ENCODE peak calls at places on chromosomes 13 and 19, in six cellular contexts. G, H, V, I, L and N are unnamed samples.

GRCh38 chr13:113009743-113010509 is 40.9 kb downstream of the MCF2L start:
- DNase-seq in H (no peak), L (no peak), V (peak), I (no peak), G (no peak), N (no peak)

GRCh38 chr19:29704562-29705558 is 10.2 kb downstream of the C19orf12 start:
- DNase-seq in V (no peak), G (no peak), L (no peak), I (no peak), H (no peak), N (no peak)

GRCh38 chr19:56988271-56988670 is 131.5 kb upstream of the USP29 start:
- DNase-seq in L (no peak), H (no peak), I (no peak), V (no peak), G (no peak), N (no peak)

GRCh38 chr19:574658-575526 is 2.5 kb downstream of the BSG start:
- DNase-seq in L (peak), H (no peak), I (no peak), G (peak), V (no peak), N (no peak)

GRCh38 chr19:23075031-23075733 is 41.6 kb upstream of the ZNF730 start:
- DNase-seq in H (peak), I (peak), G (peak), V (peak), L (peak), N (peak)

GRCh38 chr19:50723069-50723468 is at the start of gene CLEC11A:
- DNase-seq in G (peak), H (peak), V (no peak), L (peak), I (peak), N (no peak)

GRCh38 chr19:1027020-1027952 is 878 bp downstream of the CNN2 start:
- DNase-seq in G (peak), I (no peak), V (no peak), H (no peak), L (no peak), N (no peak)

GRCh38 chr19:29404951-29405727 is 120.7 kb upstream of the VSTM2B start:
- DNase-seq in V (no peak), L (peak), H (peak), G (no peak), I (peak), N (no peak)

GRCh38 chr19:43435775-43436174 is 21.1 kb downstream of the TEX101 start:
- DNase-seq in H (no peak), L (no peak), V (no peak), I (no peak), G (no peak), N (no peak)

GRCh38 chr19:13057147-13057572 is 45.5 kb downstream of the LYL1 start:
- DNase-seq in L (no peak), I (no peak), H (no peak), G (no peak), V (no peak), N (no peak)

GRCh38 chr19:7554565-7554964 is 19.0 kb downstream of the PNPLA6 start:
- DNase-seq in L (no peak), H (no peak), V (no peak), G (no peak), I (no peak), N (no peak)

GRCh38 chr19:40605201-40605971 is 4.2 kb downstream of the LTBP4 start:
- DNase-seq in V (peak), G (peak), H (peak), I (peak), L (peak), N (no peak)

GRCh38 chr13:51328488-51328887 is 11.0 kb upstream of the SERPINE3 start:
- DNase-seq in G (no peak), H (no peak), V (no peak), I (no peak), L (peak), N (no peak)

GRCh38 chr13:39894586-39894985 is 239.1 kb downstream of the COG6 start:
- DNase-seq in H (no peak), G (no peak), I (no peak), L (no peak), V (no peak), N (no peak)

GRCh38 chr13:111341886-111342285 is 21.4 kb downstream of the TEX29 start:
- DNase-seq in L (no peak), V (no peak), I (no peak), G (no peak), H (no peak), N (no peak)

GRCh38 chr19:29610213-29610573 is 4.1 kb downstream of the POP4 start:
- DNase-seq in V (no peak), G (no peak), H (no peak), L (no peak), I (no peak), N (no peak)

GRCh38 chr19:7654401-7654800 is 14.4 kb upstream of the RETN start:
- DNase-seq in L (no peak), V (no peak), H (no peak), G (no peak), I (no peak), N (peak)

GRCh38 chr19:18506101-18506534 is 15.8 kb downstream of the ELL start:
- DNase-seq in L (no peak), G (peak), H (no peak), V (no peak), I (no peak), N (no peak)

GRCh38 chr13:46041335-46041934 is 11.1 kb downstream of the ZC3H13 start:
- DNase-seq in V (no peak), H (no peak), I (no peak), L (no peak), G (no peak), N (peak)

GRCh38 chr19:51552996-51553725 is 17.9 kb upstream of the ZNF175 start:
- DNase-seq in L (peak), V (peak), I (no peak), H (peak), G (peak), N (peak)

GRCh38 chr13:85651440-85651839 is 147.8 kb downstream of the SLITRK6 start:
- DNase-seq in H (no peak), G (no peak), I (no peak), V (no peak), L (no peak), N (no peak)

GRCh38 chr19:43450545-43450997 is 14.8 kb downstream of the LYPD3 start:
- DNase-seq in L (no peak), V (no peak), H (no peak), I (no peak), G (no peak), N (no peak)

GRCh38 chr19:43315851-43316250 is 37.6 kb upstream of the CD177 start:
- DNase-seq in H (no peak), L (peak), I (no peak), G (no peak), V (no peak), N (no peak)

GRCh38 chr13:110138009-110138699 is 168.8 kb downstream of the COL4A1 start:
- DNase-seq in L (peak), G (peak), I (peak), H (peak), V (peak), N (no peak)

GRCh38 chr19:45884682-45885555 is 1.0 kb downstream of the IRF2BP1 start:
- DNase-seq in L (peak), V (peak), H (no peak), I (peak), G (no peak), N (no peak)

GRCh38 chr13:101449971-101450748 is 2.3 kb upstream of the ITGBL1 start:
- DNase-seq in H (no peak), L (no peak), I (peak), G (no peak), V (no peak), N (no peak)

GRCh38 chr19:54169149-54169731 is 3.7 kb downstream of the TMC4 start:
- DNase-seq in V (no peak), H (no peak), I (no peak), G (no peak), L (peak), N (no peak)

GRCh38 chr19:43763473-43763939 is 8.7 kb upstream of the SMG9 start:
- DNase-seq in V (no peak), I (no peak), L (no peak), H (no peak), G (no peak), N (no peak)

GRCh38 chr19:13629687-13630357 is 123.5 kb upstream of the CACNA1A start:
- DNase-seq in V (no peak), I (no peak), H (no peak), L (no peak), G (no peak), N (no peak)

DNA sequence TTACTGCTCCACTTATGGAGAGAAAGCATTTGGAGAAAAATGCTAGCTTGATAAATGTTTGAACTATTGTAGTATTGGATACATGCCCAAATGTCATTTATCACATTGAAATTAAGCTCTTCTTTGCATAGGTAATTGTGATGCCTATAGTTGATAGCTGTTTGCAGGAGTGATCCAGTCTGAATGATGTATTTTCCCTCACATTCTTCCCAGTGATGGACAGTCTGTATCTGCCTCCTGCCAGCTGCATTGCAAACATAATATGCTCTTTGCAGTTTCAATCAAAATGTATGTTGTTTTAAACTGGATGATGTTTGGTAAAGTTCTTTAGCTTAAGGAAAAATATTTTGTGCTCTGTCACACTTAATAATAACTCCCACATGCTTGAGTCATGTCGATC is 89.8 kb downstream of the EDNRB start:
- DNase-seq in H (no peak), L (no peak), V (no peak), I (no peak), G (no peak), N (no peak)
- TF ChIP-seq POLR2AphosphoS5 in H (no peak), L (no peak), V (no peak), I (no peak), G (no peak), N (no peak)

DNA sequence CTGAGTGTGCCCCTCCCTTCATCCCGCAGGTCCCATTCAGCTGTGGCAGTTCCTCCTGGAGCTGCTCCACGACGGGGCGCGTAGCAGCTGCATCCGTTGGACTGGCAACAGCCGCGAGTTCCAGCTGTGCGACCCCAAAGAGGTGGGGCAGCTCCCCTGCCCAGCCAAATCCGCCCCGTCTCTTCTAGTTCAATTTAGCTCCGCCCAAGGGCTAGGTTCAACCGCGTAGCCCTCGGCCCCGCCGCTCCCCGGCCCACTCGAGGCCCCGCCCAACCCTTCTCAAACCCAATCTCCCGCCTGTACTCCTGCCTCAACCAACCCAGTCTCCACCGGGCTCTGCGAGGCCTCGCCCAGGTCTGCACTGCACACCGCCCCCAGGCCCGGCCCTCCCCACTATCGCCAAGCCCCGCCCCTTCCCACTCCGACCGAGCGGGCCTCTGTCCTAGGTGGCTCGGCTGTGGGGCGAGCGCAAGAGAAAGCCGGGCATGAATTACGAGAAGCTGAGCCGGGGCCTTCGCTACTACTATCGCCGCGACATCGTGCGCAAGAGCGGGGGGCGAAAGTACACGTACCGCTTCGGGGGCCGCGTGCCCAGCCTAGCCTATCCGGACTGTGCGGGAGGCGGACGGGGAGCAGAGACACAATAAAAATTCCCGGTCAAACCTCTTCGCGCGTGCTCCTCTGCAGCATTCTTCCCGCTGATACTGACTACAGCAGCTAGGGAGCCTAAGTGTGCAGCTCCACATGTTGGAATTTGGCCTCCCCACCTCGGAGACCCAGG is 2.9 kb downstream of the ETV2 start:
- DNase-seq in V (peak), I (peak), H (peak), G (peak), L (peak), N (peak)
- TF ChIP-seq POLR2AphosphoS5 in V (no peak), I (peak), H (peak), G (peak), L (no peak), N (peak)

DNA sequence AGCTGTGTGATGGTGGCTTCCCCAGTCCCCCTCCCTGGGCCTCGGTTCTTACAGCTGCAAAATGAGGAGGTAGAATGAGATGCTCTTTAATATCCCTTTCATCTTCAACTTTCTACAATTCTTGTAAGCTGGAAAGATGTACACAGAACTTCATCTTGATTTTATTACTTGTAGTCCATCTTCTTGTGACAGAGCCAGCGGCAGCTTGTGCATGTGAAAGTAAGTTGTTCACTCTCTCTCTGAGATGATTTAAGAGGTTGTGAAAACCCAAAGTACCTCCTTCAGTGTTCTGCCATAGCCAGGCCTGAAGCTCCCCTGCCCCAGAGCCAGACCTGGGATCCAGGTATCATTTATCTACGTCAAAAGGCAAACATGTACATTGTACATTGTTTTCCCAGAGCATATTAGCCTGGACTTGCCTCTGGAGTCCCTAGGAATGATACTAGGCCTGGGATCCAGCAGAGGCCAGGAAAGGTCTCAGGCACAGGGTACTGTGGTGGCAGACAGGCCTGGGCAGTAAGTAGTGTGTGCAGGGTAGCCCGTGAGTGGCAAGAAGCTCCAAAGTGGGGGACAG is 3.3 kb upstream of the UBE2L5 start:
- DNase-seq in G (no peak), V (no peak), I (no peak), L (no peak), H (no peak), N (no peak)
- TF ChIP-seq POLR2AphosphoS5 in G (no peak), V (no peak), I (no peak), L (no peak), H (no peak), N (no peak)

DNA sequence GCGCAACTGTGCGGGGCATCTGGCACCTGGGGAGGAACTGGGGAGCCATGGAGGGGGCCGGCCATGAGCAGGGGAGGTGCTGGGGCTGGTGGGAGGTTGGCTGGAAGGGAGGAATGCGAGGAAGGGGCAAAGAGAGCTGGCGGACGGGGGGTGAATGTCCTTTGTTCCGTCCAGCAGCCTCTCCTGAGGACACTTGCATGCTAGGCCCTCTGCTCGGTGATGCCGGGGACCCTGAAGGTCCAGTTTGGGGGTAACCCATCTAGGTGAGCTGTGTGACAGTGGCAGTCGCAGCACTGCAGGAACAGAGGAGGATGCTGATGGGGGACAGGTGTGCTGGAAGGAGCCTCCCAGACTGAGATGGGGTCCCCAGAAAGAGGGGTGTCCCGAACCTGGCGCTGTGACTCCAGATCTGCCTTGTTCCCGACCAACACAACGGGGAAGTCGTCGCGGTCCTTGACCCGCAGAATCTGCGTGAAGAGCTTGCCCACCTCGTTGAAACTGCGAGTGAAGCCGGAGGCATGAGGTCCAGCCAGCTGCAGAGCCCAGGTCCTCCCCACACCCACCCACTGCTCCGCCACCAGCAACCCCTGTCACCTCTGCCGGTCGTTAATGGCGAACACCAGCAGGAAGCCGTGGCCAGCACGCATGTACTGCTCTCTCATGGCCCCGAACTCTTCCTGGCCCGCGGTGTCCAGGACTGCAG is 3.6 kb downstream of the RRAS start:
- DNase-seq in V (no peak), H (no peak), I (no peak), L (no peak), G (no peak), N (no peak)
- TF ChIP-seq POLR2AphosphoS5 in V (no peak), H (no peak), I (no peak), L (no peak), G (no peak), N (no peak)

GRCh38 chr19:17348700-17349099 is 11.3 kb downstream of the GTPBP3 start:
- DNase-seq in G (no peak), V (peak), I (peak), H (no peak), L (peak), N (no peak)
- TF ChIP-seq POLR2AphosphoS5 in G (no peak), V (no peak), I (peak), H (no peak), L (no peak), N (no peak)

GRCh38 chr13:35936579-35936978 is 194.6 kb downstream of the DCLK1 start:
- DNase-seq in H (no peak), L (no peak), V (no peak), G (no peak), I (no peak), N (no peak)
- TF ChIP-seq POLR2AphosphoS5 in H (no peak), L (no peak), V (no peak), G (no peak), I (peak), N (no peak)

GRCh38 chr13:108176685-108177274 is 38.6 kb downstream of the LIG4 start:
- DNase-seq in H (peak), V (peak), G (peak), L (peak), I (no peak), N (no peak)
- TF ChIP-seq POLR2AphosphoS5 in H (no peak), V (no peak), G (no peak), L (no peak), I (no peak), N (no peak)

GRCh38 chr19:35474104-35474503 is 16.2 kb downstream of the KRTDAP start:
- DNase-seq in L (no peak), V (no peak), H (no peak), G (no peak), I (no peak), N (no peak)
- TF ChIP-seq POLR2AphosphoS5 in L (no peak), V (no peak), H (no peak), G (no peak), I (no peak), N (no peak)

DNA sequence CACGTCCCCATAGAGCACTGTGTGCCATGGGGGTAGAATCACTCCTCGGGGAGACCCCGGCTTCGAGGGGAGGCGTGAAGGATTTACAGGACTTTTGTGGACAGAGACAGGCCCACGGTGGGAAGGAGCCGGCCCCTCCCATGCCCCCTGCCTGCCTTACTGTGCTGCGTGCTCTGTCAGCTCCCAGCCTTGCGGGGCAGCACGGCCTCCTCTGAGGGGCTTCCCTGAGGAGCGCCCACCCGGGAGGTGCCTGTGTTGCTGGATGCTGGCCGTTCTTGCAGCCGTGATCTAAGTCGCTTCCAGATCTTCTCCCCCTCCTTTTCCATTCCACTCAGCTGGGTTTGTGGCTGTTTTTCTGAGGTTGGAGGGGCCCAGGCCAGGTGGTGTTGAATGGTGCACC is 29.1 kb downstream of the PLEKHJ1 start:
- DNase-seq in V (no peak), L (no peak), H (no peak), G (no peak), I (no peak), N (no peak)
- TF ChIP-seq POLR2AphosphoS5 in V (no peak), L (no peak), H (no peak), G (no peak), I (no peak), N (no peak)